ENCODE peak calls at places on chromosomes 7 and 10, in eight cellular contexts. Y, V, Z, I, N, W, O and Q are unnamed samples.

GRCh38 chr7:99623702-99624447 is 7.1 kb downstream of the ZSCAN25 start:
- DNase-seq in I (no peak), Z (no peak), O (no peak), V (no peak), N (peak; percentile 58), Y (no peak), W (no peak), Q (no peak)

GRCh38 chr10:109886037-109886787 is 37.1 kb downstream of the XPNPEP1 start:
- DNase-seq in Z (no peak), V (no peak), W (no peak), Y (no peak), N (no peak), O (no peak), I (no peak), Q (no peak)

GRCh38 chr10:86367339-86367951 is 850 bp upstream of the GRID1 start:
- DNase-seq in Z (peak; percentile 39), Y (no peak), V (no peak), O (no peak), W (no peak), N (no peak), I (peak; percentile 66), Q (no peak)

GRCh38 chr10:44993922-44994751 is 6.6 kb upstream of the ZNF22 start:
- DNase-seq in Z (peak; percentile 48), V (no peak), O (no peak), Y (no peak), N (no peak), W (no peak), I (peak; percentile 54), Q (no peak)

GRCh38 chr7:41832936-41833335 is 130.0 kb upstream of the INHBA start:
- DNase-seq in Y (no peak), I (no peak), W (no peak), Z (peak; percentile 62), O (no peak), V (no peak), N (no peak), Q (no peak)

GRCh38 chr7:44147026-44147881 is 6.1 kb upstream of the MYL7 start:
- DNase-seq in Z (no peak), V (no peak), N (no peak), W (no peak), I (peak; percentile 63), O (no peak), Y (no peak), Q (no peak)

GRCh38 chr7:123557016-123557630 is 495 bp downstream of the NDUFA5 start:
- DNase-seq in Z (peak; percentile 73), V (no peak), Y (no peak), W (no peak), N (no peak), I (no peak), O (no peak), Q (no peak)

GRCh38 chr7:47653550-47654351 is 71.8 kb upstream of the TNS3 start:
- DNase-seq in V (no peak), I (no peak), O (no peak), N (no peak), Z (peak; percentile 57), Y (no peak), W (no peak), Q (no peak)

GRCh38 chr7:77913977-77914607 is 115.5 kb downstream of the PHTF2 start:
- DNase-seq in W (no peak), V (no peak), I (no peak), Y (no peak), N (no peak), O (no peak), Z (no peak), Q (no peak)

GRCh38 chr7:4631664-4632171 is 50.4 kb upstream of the FOXK1 start:
- DNase-seq in V (peak; percentile 81), W (no peak), Z (peak; percentile 97), O (peak; percentile 58), Y (peak; percentile 85), N (no peak), I (peak; percentile 96), Q (no peak)

GRCh38 chr10:84531396-84531795 is 203.0 kb downstream of the CCSER2 start:
- DNase-seq in W (no peak), V (no peak), I (no peak), N (no peak), Y (no peak), O (no peak), Z (peak; percentile 42), Q (no peak)

GRCh38 chr7:24756989-24757798 is at the start of gene GSDME:
- DNase-seq in O (no peak), I (peak; percentile 80), V (peak; percentile 46), Z (peak; percentile 83), N (peak; percentile 5), Y (no peak), W (peak; percentile 10), Q (no peak)

GRCh38 chr10:77409697-77410471 is 227.7 kb downstream of the KCNMA1 start:
- DNase-seq in I (peak; percentile 67), V (peak; percentile 89), Z (no peak), W (no peak), O (no peak), N (no peak), Y (no peak), Q (no peak)

GRCh38 chr10:101397140-101397539 is 43.2 kb downstream of the BTRC start:
- DNase-seq in Z (peak; percentile 72), V (no peak), N (peak; percentile 59), I (no peak), Y (peak; percentile 6), W (peak; percentile 38), O (peak; percentile 13), Q (no peak)

GRCh38 chr10:27716521-27716920 is 29.1 kb downstream of the MKX start:
- DNase-seq in Y (no peak), W (no peak), Z (no peak), O (no peak), V (no peak), I (no peak), N (no peak), Q (no peak)

GRCh38 chr10:49359349-49360231 is 36.3 kb downstream of the DRGX start:
- DNase-seq in Z (peak; percentile 38), W (no peak), I (no peak), V (no peak), N (no peak), Y (no peak), O (no peak), Q (no peak)

GRCh38 chr7:39702133-39702532 is 78.8 kb downstream of the RALA start:
- DNase-seq in I (no peak), Y (no peak), Z (no peak), W (no peak), N (no peak), V (no peak), O (no peak), Q (no peak)

GRCh38 chr7:117665393-117665792 is 185.6 kb downstream of the CFTR start:
- DNase-seq in V (no peak), N (no peak), W (no peak), Y (no peak), Z (no peak), I (no peak), O (no peak), Q (no peak)

GRCh38 chr7:135109976-135110375 is 37.9 kb upstream of the TMEM140 start:
- DNase-seq in O (no peak), I (no peak), Z (no peak), V (no peak), W (no peak), N (no peak), Y (no peak), Q (no peak)

GRCh38 chr7:136925049-136925448 is 56.6 kb downstream of the CHRM2 start:
- DNase-seq in Y (no peak), V (no peak), I (no peak), W (no peak), Z (no peak), N (no peak), O (no peak), Q (no peak)

GRCh38 chr10:8114741-8115340 is 60.4 kb downstream of the GATA3 start:
- DNase-seq in V (no peak), O (no peak), I (no peak), Y (no peak), W (no peak), Z (no peak), N (no peak), Q (no peak)

GRCh38 chr7:124101173-124101768 is 68.4 kb upstream of the TMEM229A start:
- DNase-seq in I (no peak), Y (peak; percentile 28), Z (peak; percentile 3), V (peak; percentile 29), O (no peak), W (peak; percentile 17), N (no peak), Q (no peak)

GRCh38 chr10:126596472-126597016 is 73.9 kb downstream of the C10orf90 start:
- DNase-seq in N (no peak), Z (no peak), Y (no peak), I (no peak), V (no peak), W (no peak), O (no peak), Q (no peak)
- H3K4me1 ChIP-seq in N (no peaks in the 10 kb centered on the region), Z (no peaks in the 10 kb centered on the region), Y (no peaks in the 10 kb centered on the region), I (no peaks in the 10 kb centered on the region), V (no peaks in the 10 kb centered on the region), W (no peaks in the 10 kb centered on the region), O (no peaks in the 10 kb centered on the region), Q (no peaks in the 10 kb centered on the region)

DNA sequence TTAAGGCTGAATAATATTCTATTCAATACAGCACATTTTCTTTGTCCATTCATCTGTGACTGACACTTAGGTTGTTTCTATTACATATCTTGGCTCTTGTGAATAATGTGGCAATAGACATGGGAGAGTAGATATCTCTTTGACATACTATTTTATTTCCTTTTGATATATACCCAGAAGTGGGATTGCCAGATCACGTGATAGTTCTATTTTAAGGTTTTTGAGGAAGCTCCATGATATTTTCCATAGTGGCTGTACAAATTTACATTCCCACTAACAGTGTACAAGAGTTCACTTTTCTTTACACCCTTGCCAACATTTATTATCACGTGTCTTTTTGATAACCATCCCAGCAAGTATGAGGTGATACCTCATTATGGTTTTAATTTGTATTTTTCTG is 1114.7 kb downstream of the CNTNAP2 start:
- DNase-seq in O (no peak), W (no peak), N (no peak), Z (no peak), I (no peak), V (no peak), Y (no peak), Q (no peak)
- H3K9me3 ChIP-seq in O (no peaks in the 10 kb centered on the region), W (no peaks in the 10 kb centered on the region), N (no peaks in the 10 kb centered on the region), Z (no peaks in the 10 kb centered on the region), I (no peaks in the 10 kb centered on the region), V (no peaks in the 10 kb centered on the region), Y (peaks cover 11% of the 10 kb centered on the region), Q (no peaks in the 10 kb centered on the region)

GRCh38 chr10:118692911-118693310 is 61.9 kb downstream of the CACUL1 start:
- DNase-seq in Y (no peak), V (no peak), N (no peak), O (no peak), Z (peak; percentile 95), I (no peak), W (no peak), Q (no peak)
- H3K4me1 ChIP-seq in Y (peaks cover 2% of the 10 kb centered on the region), V (no peaks in the 10 kb centered on the region), N (peaks cover 13% of the 10 kb centered on the region), O (no peaks in the 10 kb centered on the region), Z (peaks cover 32% of the 10 kb centered on the region), I (peaks cover 40% of the 10 kb centered on the region), W (no peaks in the 10 kb centered on the region), Q (peaks cover 11% of the 10 kb centered on the region)

DNA sequence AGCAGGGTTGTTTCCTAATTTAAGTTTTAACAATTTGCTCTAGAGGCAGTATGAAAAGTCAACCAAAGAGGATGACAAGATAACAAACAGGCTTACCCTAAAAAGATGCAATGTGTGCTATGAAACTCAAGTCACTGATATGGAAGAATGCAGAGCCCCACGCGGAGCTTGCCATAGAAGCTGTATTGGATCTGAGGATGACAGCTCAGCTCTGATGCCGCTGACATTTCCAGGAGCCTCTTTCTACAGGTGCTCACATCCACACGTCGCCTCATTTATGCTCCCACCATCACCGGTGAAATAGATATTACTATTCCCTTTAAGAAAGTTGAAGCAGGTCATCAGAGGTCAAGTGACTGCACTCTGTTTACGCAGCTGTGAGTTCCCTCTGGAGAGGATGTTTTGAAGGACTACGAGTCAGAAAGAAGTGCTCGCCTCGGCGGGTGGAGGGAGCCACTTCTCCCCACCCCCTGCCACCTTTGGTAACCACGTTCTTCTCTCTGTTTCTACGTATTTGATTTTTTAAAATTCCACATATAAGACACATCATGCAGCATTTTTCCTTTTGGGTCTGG is 275.4 kb downstream of the GLRX3 start:
- DNase-seq in W (no peak), N (no peak), O (no peak), I (peak; percentile 19), V (no peak), Y (no peak), Z (no peak), Q (no peak)
- H3K9me3 ChIP-seq in W (no peaks in the 10 kb centered on the region), N (no peaks in the 10 kb centered on the region), O (no peaks in the 10 kb centered on the region), I (no peaks in the 10 kb centered on the region), V (no peaks in the 10 kb centered on the region), Y (no peaks in the 10 kb centered on the region), Z (no peaks in the 10 kb centered on the region), Q (no peaks in the 10 kb centered on the region)